ENCODE peak calls at places on chromosomes 7 and 10, in four cellular contexts. K is cardiac muscle cell, Q is K562, I is lower lobe of right lung. F is an unnamed sample.
A peak's percentile ranks its signal among the peaks of the same experiment; 100 is the strongest.

GRCh38 chr10:82319046-82319445 is 444.1 kb downstream of the NRG3 start:
- DNase-seq in K (no peak), I (no peak), Q (no peak), F (no peak)

GRCh38 chr10:115171392-115171960 is 78.3 kb downstream of the ATRNL1 start:
- DNase-seq in I (no peak), Q (no peak), K (no peak), F (no peak)

GRCh38 chr10:57898231-57898630 is 369.5 kb downstream of the IPMK start:
- DNase-seq in K (no peak), Q (no peak), I (no peak), F (no peak)

GRCh38 chr7:148185050-148185449 is 405.5 kb upstream of the C7orf33 start:
- DNase-seq in K (peak; percentile 28), Q (no peak), I (no peak), F (no peak)

GRCh38 chr7:131235489-131236317 is 92.0 kb upstream of the MKLN1 start:
- DNase-seq in I (no peak), Q (no peak), K (no peak), F (no peak)

GRCh38 chr7:124909808-124910207 is 19.8 kb downstream of the POT1 start:
- DNase-seq in I (no peak), Q (no peak), K (no peak), F (no peak)

GRCh38 chr10:86888585-86889381 is 68.6 kb downstream of the MMRN2 start:
- DNase-seq in Q (no peak), K (peak; percentile 56), I (no peak), F (no peak)

GRCh38 chr10:124671486-124672075 is 72.6 kb downstream of the FAM53B start:
- DNase-seq in Q (peak; percentile 87), I (peak; percentile 72), K (no peak), F (peak; percentile 66)

GRCh38 chr10:16995867-16996529 is 133.6 kb downstream of the CUBN start:
- DNase-seq in Q (peak; percentile 64), I (no peak), K (no peak), F (no peak)

GRCh38 chr7:93921607-93922446 is at the start of gene GNG11:
- DNase-seq in I (peak; percentile 74), Q (no peak), K (peak; percentile 82), F (peak; percentile 57)

GRCh38 chr7:93902777-93903423 is 3.5 kb upstream of the GNGT1 start:
- DNase-seq in Q (peak; percentile 59), I (no peak), K (peak; percentile 63), F (no peak)

GRCh38 chr7:140621326-140622035 is 19.1 kb downstream of the DENND2A start:
- DNase-seq in Q (no peak), I (no peak), K (no peak), F (no peak)

GRCh38 chr10:129494740-129495139 is 27.7 kb downstream of the MGMT start:
- DNase-seq in Q (no peak), I (no peak), K (no peak), F (no peak)

GRCh38 chr10:47023237-47024045 is 112.2 kb downstream of the PTPN20 start:
- DNase-seq in K (no peak), Q (no peak), I (no peak), F (peak; percentile 50)

GRCh38 chr10:128042131-128042610 is 84.1 kb downstream of the MKI67 start:
- DNase-seq in I (no peak), Q (no peak), K (no peak), F (no peak)

GRCh38 chr7:81600608-81601007 is 169.2 kb downstream of the HGF start:
- DNase-seq in Q (no peak), I (no peak), K (no peak), F (no peak)

GRCh38 chr7:51350195-51350896 is 33.7 kb upstream of the COBL start:
- DNase-seq in K (peak; percentile 21), I (no peak), Q (no peak), F (no peak)

GRCh38 chr10:111789821-111790220 is 393.7 kb downstream of the GPAM start:
- DNase-seq in I (no peak), K (no peak), Q (no peak), F (no peak)

GRCh38 chr10:17675638-17676037 is 31.7 kb downstream of the STAM start:
- DNase-seq in I (no peak), K (no peak), Q (peak; percentile 17), F (no peak)

GRCh38 chr10:13656337-13657183 is 69.8 kb downstream of the PRPF18 start:
- DNase-seq in Q (no peak), K (no peak), I (no peak), F (no peak)

GRCh38 chr7:4612939-4613841 is 68.9 kb upstream of the FOXK1 start:
- DNase-seq in I (no peak), K (no peak), Q (no peak), F (no peak)

GRCh38 chr7:110308791-110309190 is 782.1 kb upstream of the LRRN3 start:
- DNase-seq in K (no peak), Q (no peak), I (no peak), F (no peak)

GRCh38 chr10:73810358-73810734 is 1.1 kb downstream of the NDST2 start:
- DNase-seq in I (no peak), K (no peak), Q (no peak), F (no peak)

GRCh38 chr10:68095176-68095575 is 14.1 kb upstream of the MYPN start:
- DNase-seq in I (no peak), K (no peak), Q (no peak), F (no peak)

GRCh38 chr7:17206354-17206905 is 92.0 kb upstream of the AHR start:
- DNase-seq in K (no peak), I (no peak), Q (no peak), F (no peak)

GRCh38 chr10:33087922-33088321 is 129.9 kb upstream of the ITGB1 start:
- DNase-seq in Q (no peak), K (no peak), I (no peak), F (no peak)

GRCh38 chr10:66782144-66782543 is 143.7 kb upstream of the LRRTM3 start:
- DNase-seq in K (no peak), I (no peak), Q (no peak), F (no peak)

GRCh38 chr10:102678842-102679289 is 34.6 kb downstream of the TRIM8 start:
- DNase-seq in K (peak; percentile 92), I (peak; percentile 85), Q (peak; percentile 66), F (peak; percentile 94)

GRCh38 chr7:44994877-44995554 is 5.0 kb upstream of the CCM2 start:
- DNase-seq in Q (peak; percentile 72), I (no peak), K (no peak), F (no peak)

GRCh38 chr10:98460837-98461499 is 14.2 kb upstream of the HPS1 start:
- DNase-seq in I (no peak), K (peak; percentile 59), Q (peak; percentile 79), F (no peak)

GRCh38 chr10:370222-370825 is 235.1 kb downstream of the ZMYND11 start:
- DNase-seq in I (no peak), Q (no peak), K (no peak), F (no peak)

GRCh38 chr10:60466267-60467201 is 76.9 kb upstream of the ANK3 start:
- DNase-seq in K (no peak), I (no peak), Q (no peak), F (no peak)
- TF ChIP-seq CTCF in K (no peak), I (no peak), Q (no peak), F (no peak)

GRCh38 chr10:6217621-6218020 is 14.9 kb downstream of the PFKFB3 start:
- DNase-seq in K (no peak), Q (no peak), I (no peak), F (no peak)
- H3K36me3 ChIP-seq in K (peaks cover 82% of the 10 kb centered on the region), Q (peaks cover 80% of the 10 kb centered on the region), I (peaks cover 93% of the 10 kb centered on the region), F (no peaks in the 10 kb centered on the region)

DNA sequence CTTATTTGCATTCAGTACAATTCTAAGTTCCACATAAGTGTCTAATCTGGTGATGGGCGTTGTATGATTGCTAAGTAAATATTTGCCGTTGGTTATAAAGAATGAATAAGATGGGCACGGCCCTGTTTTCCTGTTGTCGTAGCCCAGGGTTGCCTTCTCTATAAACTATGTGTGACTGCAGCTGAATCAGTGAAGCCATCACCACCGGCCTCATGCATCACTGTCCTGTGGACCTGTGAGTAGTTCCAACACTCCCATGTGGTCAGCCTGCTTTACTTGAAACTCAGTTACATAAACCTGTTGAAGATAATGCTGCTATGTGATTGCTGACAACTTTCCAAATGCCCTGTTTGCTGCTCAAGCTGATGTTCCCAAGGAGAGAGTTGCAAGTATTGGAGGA is 21.6 kb upstream of the KLF6 start:
- DNase-seq in I (peak; percentile 62), Q (no peak), K (no peak), F (no peak)
- H3K4me1 ChIP-seq in I (peaks cover 81% of the 10 kb centered on the region), Q (peaks cover 55% of the 10 kb centered on the region), K (peaks cover 33% of the 10 kb centered on the region), F (peaks cover 40% of the 10 kb centered on the region)

GRCh38 chr7:85829176-85829575 is 642.3 kb upstream of the SEMA3D start:
- DNase-seq in Q (no peak), K (peak; percentile 7), I (no peak), F (no peak)

GRCh38 chr7:85833071-85833470 is 646.2 kb upstream of the SEMA3D start:
- DNase-seq in Q (no peak), K (no peak), I (no peak), F (no peak)

GRCh38 chr7:85828654-85829053 is 641.8 kb upstream of the SEMA3D start:
- DNase-seq in I (no peak), K (no peak), Q (no peak), F (no peak)

GRCh38 chr7:85830982-85831381 is 644.1 kb upstream of the SEMA3D start:
- DNase-seq in K (no peak), Q (no peak), I (no peak), F (no peak)

DNA sequence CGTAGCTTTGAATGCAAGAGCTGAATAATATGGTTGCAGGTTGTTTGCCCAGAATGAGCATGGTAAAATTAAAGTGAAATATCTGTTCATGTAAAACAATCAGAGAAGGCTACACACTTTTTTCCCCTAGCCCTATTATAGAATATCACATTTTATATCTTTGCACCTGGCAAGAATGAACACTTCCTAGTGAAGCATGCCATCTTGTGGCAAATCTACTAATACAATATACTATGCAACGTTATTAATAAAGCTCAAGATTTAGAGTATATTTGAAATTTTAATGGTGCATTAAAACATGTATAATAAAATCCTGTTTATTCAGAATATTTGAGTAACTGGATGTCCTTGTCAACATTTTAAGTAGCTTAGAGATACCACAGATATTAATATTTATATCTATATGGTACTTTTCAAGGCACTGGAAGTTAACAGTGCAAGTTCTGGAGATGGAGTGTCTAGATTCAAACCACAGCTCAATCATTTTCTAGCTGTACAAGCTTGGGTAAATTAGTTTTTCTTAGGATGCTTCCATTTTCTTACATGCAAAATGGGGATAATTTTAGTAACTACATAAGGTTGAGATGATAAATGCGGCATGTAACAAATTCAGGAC is 643.1 kb upstream of the SEMA3D start:
- DNase-seq in K (peak; percentile 9), Q (no peak), I (no peak), F (no peak)
- TF ChIP-seq CTCF in K (peak; percentile 32), Q (no peak), I (peak; percentile 21), F (no peak)

GRCh38 chr7:12385364-12385786 is 18.3 kb downstream of the VWDE start:
- DNase-seq in I (no peak), K (peak; percentile 38), Q (peak; percentile 40), F (no peak)
- H3K36me3 ChIP-seq in I (no peaks in the 10 kb centered on the region), K (peaks cover 29% of the 10 kb centered on the region), Q (peaks cover 78% of the 10 kb centered on the region), F (no peaks in the 10 kb centered on the region)

DNA sequence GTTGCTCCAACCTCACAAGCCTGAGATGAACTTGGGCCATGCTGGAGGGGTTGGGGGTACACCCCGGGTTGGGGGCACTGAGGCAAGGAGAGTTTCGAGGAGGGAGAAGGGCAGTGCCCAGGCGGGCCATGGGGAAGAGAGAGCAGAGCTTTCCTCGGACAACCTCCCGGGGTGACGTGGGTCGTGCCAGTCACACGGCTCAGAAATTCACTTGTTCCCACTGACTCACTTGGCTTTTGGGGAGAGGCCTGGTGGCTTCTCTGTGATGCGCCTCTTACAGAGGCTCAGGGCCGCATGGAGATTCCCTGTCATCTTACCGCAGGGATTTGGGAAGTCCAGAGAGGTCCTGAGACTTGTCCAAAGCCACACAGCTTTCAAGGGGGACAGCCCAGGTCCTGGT is 2.9 kb downstream of the LAT2 start:
- DNase-seq in I (peak; percentile 47), Q (no peak), K (no peak), F (no peak)
- H3K4me1 ChIP-seq in I (peaks cover 23% of the 10 kb centered on the region), Q (peaks cover 26% of the 10 kb centered on the region), K (no peaks in the 10 kb centered on the region), F (no peaks in the 10 kb centered on the region)